ENCODE peak calls at places on chromosomes 16 and 17, in five cellular contexts. One of them, this sample, is unnamed.

GRCh38 chr16:66365588-66365987 is 903 bp upstream of the CDH5 start:
- DNase-seq in cardiac fibroblast: peak; percentile 88
- DNase-seq in transverse colon: peak; percentile 26
- DNase-seq in astrocyte of the spinal cord: peak; percentile 50
- DNase-seq in CD8-positive, alpha-beta T cell: no peak
- DNase-seq in this sample: no peak

GRCh38 chr17:3036800-3037199 is 26.6 kb downstream of the OR1D5 start:
- DNase-seq in cardiac fibroblast: no peak
- DNase-seq in transverse colon: no peak
- DNase-seq in astrocyte of the spinal cord: no peak
- DNase-seq in CD8-positive, alpha-beta T cell: no peak
- DNase-seq in this sample: no peak

GRCh38 chr17:1650731-1651558 is 1.3 kb upstream of the RILP start:
- DNase-seq in cardiac fibroblast: no peak
- DNase-seq in transverse colon: peak; percentile 54
- DNase-seq in astrocyte of the spinal cord: no peak
- DNase-seq in CD8-positive, alpha-beta T cell: no peak
- DNase-seq in this sample: no peak

GRCh38 chr17:3912827-3913226 is 3.4 kb downstream of the P2RX1 start:
- DNase-seq in cardiac fibroblast: no peak
- DNase-seq in transverse colon: no peak
- DNase-seq in astrocyte of the spinal cord: no peak
- DNase-seq in CD8-positive, alpha-beta T cell: no peak
- DNase-seq in this sample: no peak

GRCh38 chr17:17351901-17352781 is 49.0 kb downstream of the NT5M start:
- DNase-seq in cardiac fibroblast: peak; percentile 54
- DNase-seq in transverse colon: no peak
- DNase-seq in astrocyte of the spinal cord: peak; percentile 29
- DNase-seq in CD8-positive, alpha-beta T cell: no peak
- DNase-seq in this sample: peak; percentile 69

GRCh38 chr17:6069611-6070279 is 434 bp upstream of the WSCD1 start:
- DNase-seq in cardiac fibroblast: no peak
- DNase-seq in transverse colon: peak; percentile 20
- DNase-seq in astrocyte of the spinal cord: no peak
- DNase-seq in CD8-positive, alpha-beta T cell: no peak
- DNase-seq in this sample: no peak

GRCh38 chr16:81716478-81717210 is 62.4 kb upstream of the PLCG2 start:
- DNase-seq in cardiac fibroblast: no peak
- DNase-seq in transverse colon: no peak
- DNase-seq in astrocyte of the spinal cord: no peak
- DNase-seq in CD8-positive, alpha-beta T cell: no peak
- DNase-seq in this sample: no peak

GRCh38 chr16:89712476-89712805 is 8.3 kb downstream of the VPS9D1 start:
- DNase-seq in cardiac fibroblast: peak; percentile 37
- DNase-seq in transverse colon: no peak
- DNase-seq in astrocyte of the spinal cord: no peak
- DNase-seq in CD8-positive, alpha-beta T cell: no peak
- DNase-seq in this sample: no peak

GRCh38 chr17:35214192-35214591 is 20.0 kb upstream of the SLC35G3 start:
- DNase-seq in cardiac fibroblast: no peak
- DNase-seq in transverse colon: no peak
- DNase-seq in astrocyte of the spinal cord: no peak
- DNase-seq in CD8-positive, alpha-beta T cell: peak; percentile 29
- DNase-seq in this sample: no peak

GRCh38 chr17:57808882-57809281 is 41.0 kb downstream of the MRPS23 start:
- DNase-seq in cardiac fibroblast: no peak
- DNase-seq in transverse colon: no peak
- DNase-seq in astrocyte of the spinal cord: no peak
- DNase-seq in CD8-positive, alpha-beta T cell: no peak
- DNase-seq in this sample: no peak

GRCh38 chr16:82302007-82302733 is 132.1 kb upstream of the MPHOSPH6 start:
- DNase-seq in cardiac fibroblast: no peak
- DNase-seq in transverse colon: no peak
- DNase-seq in astrocyte of the spinal cord: no peak
- DNase-seq in CD8-positive, alpha-beta T cell: no peak
- DNase-seq in this sample: no peak

GRCh38 chr17:39769974-39770587 is 32.3 kb downstream of the GRB7 start:
- DNase-seq in cardiac fibroblast: no peak
- DNase-seq in transverse colon: no peak
- DNase-seq in astrocyte of the spinal cord: peak; percentile 32
- DNase-seq in CD8-positive, alpha-beta T cell: peak; percentile 61
- DNase-seq in this sample: no peak

GRCh38 chr17:14044702-14045101 is 24.6 kb upstream of the COX10 start:
- DNase-seq in cardiac fibroblast: no peak
- DNase-seq in transverse colon: no peak
- DNase-seq in astrocyte of the spinal cord: no peak
- DNase-seq in CD8-positive, alpha-beta T cell: no peak
- DNase-seq in this sample: no peak

GRCh38 chr17:14046978-14047377 is 22.3 kb upstream of the COX10 start:
- DNase-seq in cardiac fibroblast: no peak
- DNase-seq in transverse colon: no peak
- DNase-seq in astrocyte of the spinal cord: no peak
- DNase-seq in CD8-positive, alpha-beta T cell: no peak
- DNase-seq in this sample: no peak

GRCh38 chr17:14050616-14051015 is 18.7 kb upstream of the COX10 start:
- DNase-seq in cardiac fibroblast: no peak
- DNase-seq in transverse colon: no peak
- DNase-seq in astrocyte of the spinal cord: no peak
- DNase-seq in CD8-positive, alpha-beta T cell: no peak
- DNase-seq in this sample: no peak

GRCh38 chr17:14047591-14047990 is 21.7 kb upstream of the COX10 start:
- DNase-seq in cardiac fibroblast: no peak
- DNase-seq in transverse colon: no peak
- DNase-seq in astrocyte of the spinal cord: no peak
- DNase-seq in CD8-positive, alpha-beta T cell: no peak
- DNase-seq in this sample: no peak

GRCh38 chr17:14048169-14048568 is 21.1 kb upstream of the COX10 start:
- DNase-seq in cardiac fibroblast: no peak
- DNase-seq in transverse colon: no peak
- DNase-seq in astrocyte of the spinal cord: no peak
- DNase-seq in CD8-positive, alpha-beta T cell: no peak
- DNase-seq in this sample: peak; percentile 17
- TF ChIP-seq CTCF in cardiac fibroblast: peak; percentile 41
- TF ChIP-seq CTCF in transverse colon: peak; percentile 34
- TF ChIP-seq CTCF in astrocyte of the spinal cord: peak; percentile 34
- TF ChIP-seq CTCF in CD8-positive, alpha-beta T cell: no peak
- TF ChIP-seq CTCF in this sample: peak; percentile 28

GRCh38 chr17:76432004-76432403 is 20.9 kb downstream of the UBE2O start:
- DNase-seq in cardiac fibroblast: peak; percentile 33
- DNase-seq in transverse colon: no peak
- DNase-seq in astrocyte of the spinal cord: no peak
- DNase-seq in CD8-positive, alpha-beta T cell: no peak
- DNase-seq in this sample: no peak

GRCh38 chr17:76434870-76435269 is 18.1 kb downstream of the UBE2O start:
- DNase-seq in cardiac fibroblast: no peak
- DNase-seq in transverse colon: no peak
- DNase-seq in astrocyte of the spinal cord: no peak
- DNase-seq in CD8-positive, alpha-beta T cell: no peak
- DNase-seq in this sample: no peak

GRCh38 chr17:76431509-76431908 is 21.4 kb downstream of the UBE2O start:
- DNase-seq in cardiac fibroblast: no peak
- DNase-seq in transverse colon: no peak
- DNase-seq in astrocyte of the spinal cord: no peak
- DNase-seq in CD8-positive, alpha-beta T cell: no peak
- DNase-seq in this sample: no peak

GRCh38 chr17:76433693-76434092 is 19.3 kb downstream of the UBE2O start:
- DNase-seq in cardiac fibroblast: no peak
- DNase-seq in transverse colon: no peak
- DNase-seq in astrocyte of the spinal cord: no peak
- DNase-seq in CD8-positive, alpha-beta T cell: no peak
- DNase-seq in this sample: no peak

GRCh38 chr17:76432712-76433336 is 20.1 kb downstream of the UBE2O start:
- DNase-seq in cardiac fibroblast: no peak
- DNase-seq in transverse colon: no peak
- DNase-seq in astrocyte of the spinal cord: no peak
- DNase-seq in CD8-positive, alpha-beta T cell: no peak
- DNase-seq in this sample: no peak
- TF ChIP-seq CTCF in cardiac fibroblast: peak; percentile 62
- TF ChIP-seq CTCF in transverse colon: peak; percentile 41
- TF ChIP-seq CTCF in astrocyte of the spinal cord: peak; percentile 53
- TF ChIP-seq CTCF in CD8-positive, alpha-beta T cell: peak; percentile 53
- TF ChIP-seq CTCF in this sample: peak; percentile 78

GRCh38 chr17:69067274-69068047 is 6.7 kb upstream of the ABCA9 start:
- DNase-seq in cardiac fibroblast: no peak
- DNase-seq in transverse colon: no peak
- DNase-seq in astrocyte of the spinal cord: no peak
- DNase-seq in CD8-positive, alpha-beta T cell: no peak
- DNase-seq in this sample: no peak
- TF ChIP-seq CTCF in cardiac fibroblast: peak; percentile 1
- TF ChIP-seq CTCF in transverse colon: no peak
- TF ChIP-seq CTCF in astrocyte of the spinal cord: peak; percentile 4
- TF ChIP-seq CTCF in CD8-positive, alpha-beta T cell: no peak
- TF ChIP-seq CTCF in this sample: no peak

GRCh38 chr16:2077016-2077415 is 29.2 kb downstream of the TSC2 start:
- DNase-seq in cardiac fibroblast: no peak
- DNase-seq in transverse colon: no peak
- DNase-seq in astrocyte of the spinal cord: no peak
- DNase-seq in CD8-positive, alpha-beta T cell: no peak
- DNase-seq in this sample: no peak
- TF ChIP-seq CTCF in cardiac fibroblast: no peak
- TF ChIP-seq CTCF in transverse colon: no peak
- TF ChIP-seq CTCF in astrocyte of the spinal cord: no peak
- TF ChIP-seq CTCF in CD8-positive, alpha-beta T cell: no peak
- TF ChIP-seq CTCF in this sample: no peak

GRCh38 chr16:1564325-1564724 is 30.9 kb downstream of the TMEM204 start:
- DNase-seq in cardiac fibroblast: no peak
- DNase-seq in transverse colon: no peak
- DNase-seq in astrocyte of the spinal cord: no peak
- DNase-seq in CD8-positive, alpha-beta T cell: peak; percentile 21
- DNase-seq in this sample: peak; percentile 57
- TF ChIP-seq CTCF in cardiac fibroblast: peak; percentile 24
- TF ChIP-seq CTCF in transverse colon: peak; percentile 10
- TF ChIP-seq CTCF in astrocyte of the spinal cord: peak; percentile 17
- TF ChIP-seq CTCF in CD8-positive, alpha-beta T cell: no peak
- TF ChIP-seq CTCF in this sample: no peak

GRCh38 chr17:61571624-61572023 is 19.4 kb downstream of the NACA2 start:
- DNase-seq in cardiac fibroblast: no peak
- DNase-seq in transverse colon: no peak
- DNase-seq in astrocyte of the spinal cord: no peak
- DNase-seq in CD8-positive, alpha-beta T cell: no peak
- DNase-seq in this sample: no peak

GRCh38 chr17:61578645-61579044 is 12.4 kb downstream of the NACA2 start:
- DNase-seq in cardiac fibroblast: no peak
- DNase-seq in transverse colon: no peak
- DNase-seq in astrocyte of the spinal cord: no peak
- DNase-seq in CD8-positive, alpha-beta T cell: no peak
- DNase-seq in this sample: no peak

GRCh38 chr17:61575983-61576382 is 15.0 kb downstream of the NACA2 start:
- DNase-seq in cardiac fibroblast: no peak
- DNase-seq in transverse colon: no peak
- DNase-seq in astrocyte of the spinal cord: no peak
- DNase-seq in CD8-positive, alpha-beta T cell: no peak
- DNase-seq in this sample: no peak

GRCh38 chr17:61575352-61575975 is 15.6 kb downstream of the NACA2 start:
- DNase-seq in cardiac fibroblast: no peak
- DNase-seq in transverse colon: no peak
- DNase-seq in astrocyte of the spinal cord: no peak
- DNase-seq in CD8-positive, alpha-beta T cell: no peak
- DNase-seq in this sample: no peak

DNA sequence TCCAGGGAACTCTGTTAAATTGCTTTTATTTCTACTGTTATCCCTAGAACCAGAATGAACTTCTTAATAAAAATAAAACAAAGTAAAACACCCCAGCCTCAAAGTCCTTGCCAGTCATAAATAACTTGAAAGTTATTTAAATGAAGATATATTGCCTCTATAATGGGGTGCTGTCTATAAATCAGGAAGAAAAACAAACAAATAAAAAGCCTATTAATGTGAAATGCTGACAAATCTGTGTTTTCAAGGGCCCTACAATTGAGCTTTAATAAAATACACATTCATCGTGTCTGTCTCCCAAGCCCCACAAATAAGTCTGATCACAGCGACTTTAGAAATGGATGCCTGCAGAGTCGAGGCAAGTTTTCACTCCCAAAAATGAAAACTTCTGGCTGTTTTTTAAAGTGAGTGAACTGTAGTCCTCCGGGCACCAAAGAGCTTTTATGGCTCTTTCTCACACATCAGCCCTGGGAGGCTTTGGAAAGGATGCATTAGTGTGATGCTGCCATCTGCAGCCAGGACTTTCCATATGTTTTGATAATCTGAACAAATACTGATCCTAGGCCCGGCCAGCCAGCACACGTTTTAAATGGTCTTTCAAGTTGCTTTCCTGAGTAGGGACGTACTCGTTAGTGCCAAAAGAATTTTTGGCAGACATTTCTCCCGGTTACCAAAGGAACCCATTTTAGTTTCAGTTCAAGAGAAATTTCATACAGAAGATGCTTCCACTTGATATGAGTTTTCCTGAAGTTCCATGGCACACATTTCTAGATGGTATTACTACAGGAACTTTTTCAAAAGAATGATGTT is 16.3 kb downstream of the NACA2 start:
- DNase-seq in cardiac fibroblast: peak; percentile 30
- DNase-seq in transverse colon: no peak
- DNase-seq in astrocyte of the spinal cord: peak; percentile 38
- DNase-seq in CD8-positive, alpha-beta T cell: no peak
- DNase-seq in this sample: peak; percentile 27
- TF ChIP-seq CTCF in cardiac fibroblast: peak; percentile 8
- TF ChIP-seq CTCF in transverse colon: no peak
- TF ChIP-seq CTCF in astrocyte of the spinal cord: peak; percentile 36
- TF ChIP-seq CTCF in CD8-positive, alpha-beta T cell: no peak
- TF ChIP-seq CTCF in this sample: no peak

GRCh38 chr17:162689-163088 is 18.8 kb downstream of the DOC2B start:
- DNase-seq in cardiac fibroblast: no peak
- DNase-seq in transverse colon: no peak
- DNase-seq in astrocyte of the spinal cord: no peak
- DNase-seq in CD8-positive, alpha-beta T cell: no peak
- DNase-seq in this sample: no peak

GRCh38 chr17:164536-165235 is 16.8 kb downstream of the DOC2B start:
- DNase-seq in cardiac fibroblast: peak; percentile 56
- DNase-seq in transverse colon: peak; percentile 25
- DNase-seq in astrocyte of the spinal cord: peak; percentile 25
- DNase-seq in CD8-positive, alpha-beta T cell: no peak
- DNase-seq in this sample: peak; percentile 77

GRCh38 chr17:165939-166338 is 15.5 kb downstream of the DOC2B start:
- DNase-seq in cardiac fibroblast: no peak
- DNase-seq in transverse colon: no peak
- DNase-seq in astrocyte of the spinal cord: no peak
- DNase-seq in CD8-positive, alpha-beta T cell: no peak
- DNase-seq in this sample: no peak

GRCh38 chr17:161481-161880 is 20.0 kb downstream of the DOC2B start:
- DNase-seq in cardiac fibroblast: no peak
- DNase-seq in transverse colon: no peak
- DNase-seq in astrocyte of the spinal cord: no peak
- DNase-seq in CD8-positive, alpha-beta T cell: no peak
- DNase-seq in this sample: no peak

GRCh38 chr17:163514-164103 is 17.8 kb downstream of the DOC2B start:
- DNase-seq in cardiac fibroblast: no peak
- DNase-seq in transverse colon: no peak
- DNase-seq in astrocyte of the spinal cord: no peak
- DNase-seq in CD8-positive, alpha-beta T cell: no peak
- DNase-seq in this sample: no peak
- TF ChIP-seq CTCF in cardiac fibroblast: no peak
- TF ChIP-seq CTCF in transverse colon: no peak
- TF ChIP-seq CTCF in astrocyte of the spinal cord: peak; percentile 10
- TF ChIP-seq CTCF in CD8-positive, alpha-beta T cell: no peak
- TF ChIP-seq CTCF in this sample: peak; percentile 52

This sample was measured in glutamatergic neuron.